ENCODE peak calls at places on chromosomes 11 and 22, in eight cellular contexts. N is HCT116, A is iPS DF 6.9, E is RWPE2, P is HAP-1, L is lung, T is GM23338, C is breast epithelium. D is an unnamed sample.

GRCh38 chr22:32281092-32281491 is 25.9 kb upstream of the SLC5A4 start:
- DNase-seq in N (no peak), A (no peak), E (peak; percentile 82), P (no peak), L (no peak), T (no peak), C (no peak), D (no peak)

GRCh38 chr11:114610984-114611944 is 15.7 kb upstream of the NXPE4 start:
- DNase-seq in N (no peak), A (no peak), E (no peak), P (no peak), L (no peak), T (peak; percentile 1), C (no peak), D (no peak)

GRCh38 chr22:19586922-19587684 is 62.9 kb upstream of the CLDN5 start:
- DNase-seq in N (no peak), A (no peak), E (no peak), P (no peak), L (no peak), T (no peak), C (no peak), D (no peak)

GRCh38 chr11:132719684-132720083 is 812.6 kb downstream of the OPCML start:
- DNase-seq in N (no peak), A (no peak), E (no peak), P (no peak), L (no peak), T (no peak), C (no peak), D (no peak)

GRCh38 chr11:128520886-128521696 is 66.3 kb downstream of the ETS1 start:
- DNase-seq in N (no peak), A (no peak), E (no peak), P (no peak), L (no peak), T (no peak), C (no peak), D (no peak)

GRCh38 chr11:124209824-124210357 is 26.7 kb downstream of the OR10D3 start:
- DNase-seq in N (no peak), A (no peak), E (no peak), P (no peak), L (no peak), T (no peak), C (no peak), D (no peak)

GRCh38 chr11:36295926-36296325 is at the start of gene PRR5L:
- DNase-seq in N (no peak), A (no peak), E (no peak), P (no peak), L (no peak), T (no peak), C (no peak), D (no peak)

GRCh38 chr11:119144825-119145476 is 3.9 kb upstream of the ABCG4 start:
- DNase-seq in N (peak; percentile 78), A (no peak), E (no peak), P (peak; percentile 89), L (peak; percentile 65), T (peak; percentile 94), C (peak; percentile 30), D (peak; percentile 74)

GRCh38 chr11:122042981-122043380 is 73.0 kb downstream of the BLID start:
- DNase-seq in N (no peak), A (no peak), E (no peak), P (no peak), L (no peak), T (no peak), C (no peak), D (no peak)

GRCh38 chr22:48103126-48103875 is 1340.9 kb downstream of the TBC1D22A start:
- DNase-seq in N (no peak), A (no peak), E (no peak), P (no peak), L (no peak), T (no peak), C (no peak), D (no peak)

GRCh38 chr11:78851883-78852586 is 277.4 kb upstream of the NARS2 start:
- DNase-seq in N (no peak), A (no peak), E (no peak), P (no peak), L (no peak), T (no peak), C (no peak), D (no peak)

GRCh38 chr11:11588243-11588642 is 33.6 kb downstream of the GALNT18 start:
- DNase-seq in N (no peak), A (no peak), E (no peak), P (no peak), L (peak; percentile 6), T (no peak), C (no peak), D (no peak)

GRCh38 chr11:11587122-11587521 is 34.7 kb downstream of the GALNT18 start:
- DNase-seq in N (no peak), A (no peak), E (no peak), P (no peak), L (peak; percentile 22), T (no peak), C (no peak), D (no peak)

GRCh38 chr11:11588890-11589289 is 32.9 kb downstream of the GALNT18 start:
- DNase-seq in N (no peak), A (no peak), E (no peak), P (no peak), L (peak; percentile 5), T (no peak), C (no peak), D (no peak)

GRCh38 chr11:11592146-11592684 is 29.6 kb downstream of the GALNT18 start:
- DNase-seq in N (no peak), A (no peak), E (no peak), P (no peak), L (peak; percentile 7), T (no peak), C (no peak), D (no peak)

DNA sequence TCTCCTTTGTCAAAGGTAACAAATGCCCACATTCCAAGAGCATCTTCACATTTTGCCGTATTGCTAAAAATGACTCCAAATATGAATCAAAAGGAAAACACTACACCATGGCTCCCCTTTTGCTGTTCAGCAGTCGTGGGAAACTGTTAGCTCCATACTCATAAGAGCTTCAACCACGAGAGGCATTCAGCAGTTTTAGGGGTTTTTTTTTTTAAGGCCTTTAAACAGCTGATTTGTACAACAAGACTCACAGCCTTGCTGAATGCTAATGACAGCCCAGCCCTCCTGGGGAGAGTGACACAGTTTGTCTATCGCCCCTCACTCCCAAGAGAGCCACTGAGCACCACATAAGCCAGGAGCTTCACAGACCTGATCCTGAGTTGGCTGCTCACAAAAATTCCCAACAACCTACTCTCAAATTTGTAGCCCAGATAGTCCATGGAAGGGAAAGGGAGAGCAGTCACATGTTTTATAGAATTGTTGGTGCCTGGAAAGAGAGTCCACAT is 32.4 kb downstream of the GALNT18 start:
- DNase-seq in N (no peak), A (no peak), E (no peak), P (no peak), L (no peak), T (no peak), C (no peak), D (no peak)
- H3K4me3 ChIP-seq in N (no peak overlapping the region), A (no peak overlapping the region), E (no peak overlapping the region), P (no peak overlapping the region), L (no peak overlapping the region), T (no peak overlapping the region), C (no peak overlapping the region), D (no peak overlapping the region)

GRCh38 chr11:3732671-3733070 is 61.5 kb upstream of the CHRNA10 start:
- DNase-seq in N (no peak), A (no peak), E (no peak), P (no peak), L (no peak), T (no peak), C (no peak), D (no peak)
- H3K36me3 ChIP-seq in N (peaks cover 40% of the 10 kb centered on the region), A (peaks cover 17% of the 10 kb centered on the region), E (peaks cover 94% of the 10 kb centered on the region), P (peaks cover 75% of the 10 kb centered on the region), L (peaks cover 23% of the 10 kb centered on the region), T (peaks cover 73% of the 10 kb centered on the region), C (peaks cover 3% of the 10 kb centered on the region), D (peaks cover 90% of the 10 kb centered on the region)

GRCh38 chr11:74844865-74845264 is 96.2 kb downstream of the RNF169 start:
- DNase-seq in N (no peak), A (no peak), E (no peak), P (no peak), L (no peak), T (no peak), C (no peak), D (no peak)
- H3K4me3 ChIP-seq in N (no peak overlapping the region), A (no peak overlapping the region), E (no peak overlapping the region), P (no peak overlapping the region), L (no peak overlapping the region), T (no peak overlapping the region), C (no peak overlapping the region), D (no peak overlapping the region)

GRCh38 chr22:41883400-41883799 is 31.5 kb downstream of the SHISA8 start:
- DNase-seq in N (no peak), A (no peak), E (no peak), P (no peak), L (no peak), T (no peak), C (no peak), D (no peak)

GRCh38 chr22:41885116-41885515 is 29.8 kb downstream of the SHISA8 start:
- DNase-seq in N (no peak), A (no peak), E (no peak), P (no peak), L (no peak), T (no peak), C (no peak), D (no peak)

GRCh38 chr22:41876275-41876674 is 38.6 kb downstream of the SHISA8 start:
- DNase-seq in N (no peak), A (no peak), E (no peak), P (no peak), L (no peak), T (no peak), C (no peak), D (no peak)

GRCh38 chr22:41876675-41877074 is 38.2 kb downstream of the SHISA8 start:
- DNase-seq in N (no peak), A (no peak), E (no peak), P (no peak), L (no peak), T (no peak), C (no peak), D (no peak)

GRCh38 chr22:41880653-41881052 is 34.2 kb downstream of the SHISA8 start:
- DNase-seq in N (no peak), A (no peak), E (no peak), P (no peak), L (no peak), T (no peak), C (no peak), D (no peak)
- H3K36me3 ChIP-seq in N (peaks cover 61% of the 10 kb centered on the region), A (peaks cover 48% of the 10 kb centered on the region), E (peaks cover 99% of the 10 kb centered on the region), P (peaks cover 99% of the 10 kb centered on the region), L (peaks cover 70% of the 10 kb centered on the region), T (peaks cover 86% of the 10 kb centered on the region), C (peaks cover 9% of the 10 kb centered on the region), D (peaks cover 94% of the 10 kb centered on the region)

DNA sequence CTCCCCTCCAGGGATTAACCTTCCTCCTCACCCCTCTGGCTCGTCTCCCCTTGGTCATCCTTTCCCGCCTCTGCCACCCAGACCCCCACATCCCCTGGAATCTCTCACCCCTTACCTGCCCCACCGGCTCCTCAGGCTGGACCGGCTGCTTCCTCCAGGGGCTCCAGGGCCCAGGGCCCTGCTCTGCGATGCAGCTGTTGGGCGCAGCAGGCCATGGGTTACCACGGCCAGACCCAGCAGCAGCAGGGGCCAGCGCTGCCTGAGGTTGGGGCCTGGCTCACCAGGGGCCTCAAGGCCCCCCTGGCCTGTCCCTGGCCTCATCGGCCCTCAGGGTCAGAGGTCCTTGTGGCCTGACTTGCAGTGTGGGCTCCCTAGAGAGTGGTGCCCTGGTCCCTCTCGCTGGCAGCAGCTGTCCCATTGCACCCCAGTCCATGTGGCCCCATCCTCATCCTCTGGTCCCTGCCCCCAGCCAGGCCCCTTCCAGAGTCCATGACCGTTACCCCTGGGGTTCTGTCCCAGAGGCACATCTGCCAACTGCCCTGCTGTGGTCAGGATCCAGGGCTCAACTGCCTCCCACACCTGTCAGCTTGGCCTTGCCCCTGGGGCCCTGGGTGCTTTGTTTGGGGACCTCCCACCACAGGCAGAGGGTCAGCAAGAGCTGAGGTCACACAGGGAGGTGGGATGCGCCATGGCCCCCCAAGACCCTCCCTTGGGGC is at the start of gene IGLL1:
- DNase-seq in N (no peak), A (no peak), E (no peak), P (no peak), L (no peak), T (no peak), C (no peak), D (no peak)
- H3K4me3 ChIP-seq in N (no peak within 1 kb of the TSS), A (no peak within 1 kb of the TSS), E (no peak within 1 kb of the TSS), P (no peak within 1 kb of the TSS), L (no peak within 1 kb of the TSS), T (no peak within 1 kb of the TSS), C (no peak within 1 kb of the TSS), D (no peak within 1 kb of the TSS)

D was measured in NT2/D1.